ENCODE peak calls at places on chromosomes 12 and 14, in five cellular contexts. I, A, W, Z and C are unnamed samples.

GRCh38 chr12:113242018-113242418 is 20.8 kb downstream of the TPCN1 start:
- DNase-seq in A (no peak), W (peak), I (no peak), Z (no peak), C (no peak)

GRCh38 chr14:98168196-98168985 is 1103.6 kb downstream of the BCL11B start:
- DNase-seq in Z (no peak), W (no peak), I (no peak), A (no peak), C (no peak)

GRCh38 chr14:98293527-98293926 is 978.5 kb downstream of the BCL11B start:
- DNase-seq in Z (no peak), I (no peak), W (no peak), A (no peak), C (no peak)

GRCh38 chr12:6788972-6789905 is at the start of gene CD4:
- DNase-seq in Z (no peak), I (no peak), W (peak), A (no peak), C (peak)

GRCh38 chr14:61466249-61466904 is 145.0 kb downstream of the PRKCH start:
- DNase-seq in W (no peak), A (peak), Z (no peak), I (no peak), C (peak)

GRCh38 chr12:6069452-6070093 is 54.9 kb downstream of the VWF start:
- DNase-seq in Z (no peak), A (peak), W (no peak), I (no peak), C (no peak)

GRCh38 chr14:100629098-100629497 is 41.9 kb upstream of the BEGAIN start:
- DNase-seq in Z (peak), W (peak), A (no peak), I (peak), C (no peak)

GRCh38 chr14:105145381-105146180 is 23.0 kb downstream of the JAG2 start:
- DNase-seq in Z (no peak), W (no peak), A (no peak), I (peak), C (no peak)

GRCh38 chr12:22625671-22626251 is 790 bp downstream of the ETNK1 start:
- DNase-seq in W (peak), Z (peak), A (peak), I (peak), C (peak)

GRCh38 chr12:96224219-96224615 is 30.0 kb downstream of the ELK3 start:
- DNase-seq in I (no peak), A (no peak), W (no peak), Z (no peak), C (no peak)

GRCh38 chr12:41545761-41546160 is 357.6 kb downstream of the PDZRN4 start:
- DNase-seq in W (no peak), Z (no peak), I (no peak), A (no peak), C (no peak)

GRCh38 chr12:51020448-51021182 is 5.6 kb downstream of the SLC11A2 start:
- DNase-seq in A (no peak), Z (no peak), W (no peak), I (no peak), C (no peak)

GRCh38 chr12:79451988-79452387 is 238.8 kb downstream of the PAWR start:
- DNase-seq in A (peak), I (no peak), W (peak), Z (peak), C (peak)

GRCh38 chr12:93390025-93390424 is 12.3 kb downstream of the NUDT4 start:
- DNase-seq in A (no peak), I (no peak), Z (no peak), W (no peak), C (no peak)

GRCh38 chr14:63677891-63678379 is 36.3 kb upstream of the WDR89 start:
- DNase-seq in A (peak), Z (no peak), W (no peak), I (no peak), C (no peak)

GRCh38 chr14:65566820-65567522 is 154.4 kb downstream of the FUT8 start:
- DNase-seq in A (no peak), W (no peak), I (no peak), Z (no peak), C (no peak)

GRCh38 chr12:122865268-122866231 is 30.3 kb downstream of the HIP1R start:
- DNase-seq in I (peak), W (peak), A (no peak), Z (no peak), C (no peak)

GRCh38 chr12:8554451-8555195 is 13.9 kb upstream of the CLEC4E start:
- DNase-seq in Z (no peak), A (no peak), W (no peak), I (no peak), C (no peak)

GRCh38 chr12:119505001-119505400 is 88.6 kb upstream of the TMEM233 start:
- DNase-seq in I (no peak), W (no peak), Z (no peak), A (no peak), C (no peak)

GRCh38 chr14:92646952-92647461 is 101.4 kb downstream of the LGMN start:
- DNase-seq in W (no peak), Z (no peak), I (no peak), A (peak), C (no peak)

GRCh38 chr14:53217283-53217994 is 64.3 kb upstream of the DDHD1 start:
- DNase-seq in A (peak), I (peak), Z (peak), W (peak), C (peak)

GRCh38 chr12:49972641-49973360 is at the start of gene AQP6:
- DNase-seq in A (no peak), I (no peak), Z (no peak), W (no peak), C (no peak)

GRCh38 chr12:123105427-123105826 is 45.5 kb downstream of the PITPNM2 start:
- DNase-seq in I (no peak), W (peak), Z (no peak), A (no peak), C (no peak)

GRCh38 chr12:49698619-49699545 is 8.3 kb downstream of the FMNL3 start:
- DNase-seq in Z (no peak), I (peak), W (peak), A (peak), C (peak)

GRCh38 chr14:98900236-98900635 is 371.8 kb downstream of the BCL11B start:
- DNase-seq in W (no peak), Z (no peak), A (no peak), I (no peak), C (no peak)

GRCh38 chr12:121718653-121719239 is 6.2 kb downstream of the TMEM120B start:
- DNase-seq in I (no peak), A (no peak), W (peak), Z (peak), C (no peak)

GRCh38 chr12:118334939-118335567 is 37.7 kb downstream of the TAOK3 start:
- DNase-seq in I (no peak), W (no peak), A (no peak), Z (no peak), C (no peak)

GRCh38 chr12:40911676-40912075 is 219.4 kb downstream of the CNTN1 start:
- DNase-seq in I (no peak), W (no peak), A (no peak), Z (no peak), C (no peak)

GRCh38 chr14:64117671-64118402 is 176.3 kb downstream of the ESR2 start:
- DNase-seq in Z (no peak), I (no peak), W (no peak), A (no peak), C (no peak)

GRCh38 chr14:72869407-72870329 is 24.2 kb downstream of the DPF3 start:
- DNase-seq in I (no peak), W (no peak), Z (no peak), A (no peak), C (no peak)

GRCh38 chr12:50925342-50925651 is 27.0 kb upstream of the HIGD1C start:
- DNase-seq in W (peak), I (no peak), Z (peak), A (no peak), C (no peak)

GRCh38 chr12:49296836-49297694 is 2.1 kb downstream of the PRPH start:
- DNase-seq in I (no peak), W (no peak), Z (no peak), A (no peak), C (no peak)

GRCh38 chr12:91098942-91099341 is 12.4 kb downstream of the LUM start:
- DNase-seq in Z (no peak), A (peak), W (no peak), I (no peak), C (no peak)

GRCh38 chr14:97977711-97978261 is 1180.6 kb downstream of the VRK1 start:
- DNase-seq in I (peak), W (peak), A (no peak), Z (peak), C (peak)

GRCh38 chr12:11705010-11705409 is 55.5 kb downstream of the ETV6 start:
- DNase-seq in A (peak), Z (no peak), W (no peak), I (no peak), C (peak)

GRCh38 chr12:112422531-112422930 is 3.8 kb downstream of the PTPN11 start:
- DNase-seq in W (peak), Z (no peak), I (no peak), A (peak), C (peak)

GRCh38 chr12:29562167-29562776 is 64.8 kb upstream of the OVCH1 start:
- DNase-seq in A (peak), I (no peak), Z (no peak), W (no peak), C (peak)

GRCh38 chr12:28750946-28751714 is 397.9 kb upstream of the FAR2 start:
- DNase-seq in W (no peak), A (no peak), I (no peak), Z (no peak), C (no peak)

GRCh38 chr12:47022296-47022695 is 57.1 kb upstream of the PCED1B start:
- DNase-seq in I (no peak), W (no peak), A (no peak), Z (no peak), C (no peak)